ENCODE peak calls at places on chromosomes 5 and 9, in nine cellular contexts. B is CD8-positive, alpha-beta T cell; Z is psoas muscle; C is ovary; H is lower lobe of right lung; R is neural progenitor cell; Y is left ventricle myocardium inferior; D is CD4-positive, alpha-beta memory T cell; M is iPS DF 6.9. L is an unnamed sample. For H3K36me3, the result is how much of the 10 kb centered on the place peaks cover.

GRCh38 chr5:91301459-91301858 is 81.7 kb downstream of the ARRDC3 start:
- DNase-seq in B (no peak), Z (no peak), C (no peak), H (no peak), R (no peak), Y (no peak), D (no peak), M (no peak), L (no peak)

GRCh38 chr9:14747116-14747515 is 24.6 kb upstream of the CER1 start:
- DNase-seq in B (no peak), Z (no peak), C (no peak), H (no peak), R (no peak), Y (no peak), D (no peak), M (no peak), L (no peak)

GRCh38 chr5:103744159-103744558 is 181.6 kb upstream of the NUDT12 start:
- DNase-seq in B (no peak), Z (no peak), C (no peak), H (no peak), R (no peak), Y (no peak), D (no peak), M (no peak), L (no peak)

GRCh38 chr5:136048966-136049365 is 20.2 kb downstream of the TGFBI start:
- DNase-seq in B (no peak), Z (no peak), C (no peak), H (no peak), R (no peak), Y (no peak), D (no peak), M (no peak), L (no peak)

GRCh38 chr9:91571036-91571435 is 147.4 kb upstream of the NFIL3 start:
- DNase-seq in B (no peak), Z (no peak), C (no peak), H (no peak), R (no peak), Y (no peak), D (no peak), M (no peak), L (no peak)

GRCh38 chr5:126099077-126099476 is 324.1 kb upstream of the GRAMD2B start:
- DNase-seq in B (no peak), Z (no peak), C (no peak), H (no peak), R (no peak), Y (no peak), D (no peak), M (no peak), L (no peak)

GRCh38 chr5:50786073-50786472 is 119.6 kb downstream of the PARP8 start:
- DNase-seq in B (no peak), Z (no peak), C (no peak), H (no peak), R (no peak), Y (no peak), D (no peak), M (no peak), L (no peak)

GRCh38 chr5:79330071-79330470 is 94.1 kb downstream of the JMY start:
- DNase-seq in B (no peak), Z (no peak), C (no peak), H (no peak), R (no peak), Y (no peak), D (no peak), M (no peak), L (no peak)

GRCh38 chr5:180171568-180172094 is 37.4 kb downstream of the RASGEF1C start:
- DNase-seq in B (no peak), Z (no peak), C (no peak), H (no peak), R (no peak), Y (no peak), D (no peak), M (no peak), L (no peak)

GRCh38 chr5:144812770-144813169 is 642.1 kb downstream of the KCTD16 start:
- DNase-seq in B (no peak), Z (peak), C (peak), H (no peak), R (no peak), Y (no peak), D (no peak), M (no peak), L (no peak)

GRCh38 chr5:58411372-58411771 is 48.5 kb downstream of the PLK2 start:
- DNase-seq in B (no peak), Z (no peak), C (no peak), H (no peak), R (no peak), Y (no peak), D (no peak), M (no peak), L (no peak)

GRCh38 chr5:33422191-33422590 is 18.6 kb upstream of the TARS1 start:
- DNase-seq in B (no peak), Z (no peak), C (no peak), H (no peak), R (no peak), Y (no peak), D (no peak), M (no peak), L (no peak)

GRCh38 chr9:126533911-126534300 is 79.8 kb upstream of the LMX1B start:
- DNase-seq in B (no peak), Z (no peak), C (no peak), H (peak), R (no peak), Y (no peak), D (no peak), M (no peak), L (no peak)

GRCh38 chr9:93531374-93531773 is 45.0 kb upstream of the PHF2 start:
- DNase-seq in B (no peak), Z (no peak), C (no peak), H (no peak), R (no peak), Y (no peak), D (no peak), M (no peak), L (no peak)

GRCh38 chr9:94096819-94097577 is 12.7 kb downstream of the PTPDC1 start:
- DNase-seq in B (no peak), Z (no peak), C (no peak), H (no peak), R (no peak), Y (no peak), D (no peak), M (no peak), L (no peak)

GRCh38 chr5:76542887-76543690 is 80.1 kb downstream of the F2RL2 start:
- DNase-seq in B (peak), Z (no peak), C (no peak), H (peak), R (no peak), Y (no peak), D (peak), M (no peak), L (no peak)

DNA sequence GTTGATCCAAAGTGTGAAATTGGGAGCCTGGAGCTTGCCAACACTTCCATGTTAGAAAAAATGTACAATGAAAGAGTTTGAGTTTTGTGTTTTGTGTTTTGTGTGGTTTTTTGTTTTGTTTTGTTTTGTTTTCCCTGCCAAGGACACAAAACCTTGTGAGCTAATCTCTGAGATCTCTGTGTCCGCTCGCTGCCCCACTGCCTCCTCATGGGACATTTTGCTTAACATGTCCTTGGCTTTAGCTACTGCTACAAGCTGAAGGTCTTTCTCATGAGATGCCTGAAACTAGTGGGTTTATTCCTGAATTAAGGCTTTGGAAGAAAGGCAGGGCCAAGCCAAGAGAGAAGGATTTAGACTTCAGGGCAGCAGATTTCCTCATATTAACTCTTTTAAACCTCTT is 7.3 kb upstream of the JAKMIP2 start:
- DNase-seq in B (no peak), Z (no peak), C (no peak), H (no peak), R (no peak), Y (no peak), D (no peak), M (no peak), L (no peak)
- H3K36me3 ChIP-seq in B (under half), Z (under half), C (under half), H (under half), R (under half), Y (under half), D (under half), M (under half), L (under half)

GRCh38 chr5:122073023-122073422 is 5.0 kb downstream of the LOX start:
- DNase-seq in B (no peak), Z (no peak), C (no peak), H (no peak), R (no peak), Y (no peak), D (no peak), M (no peak), L (peak)
- H3K36me3 ChIP-seq in B (under half), Z (under half), C (under half), H (under half), R (under half), Y (under half), D (under half), M (under half), L (under half)

GRCh38 chr5:139862803-139863202 is 67.2 kb downstream of the PSD2 start:
- DNase-seq in B (no peak), Z (no peak), C (no peak), H (no peak), R (peak), Y (no peak), D (no peak), M (no peak), L (no peak)

GRCh38 chr5:139863855-139864558 is 68.4 kb downstream of the PSD2 start:
- DNase-seq in B (peak), Z (peak), C (peak), H (peak), R (peak), Y (peak), D (peak), M (peak), L (no peak)

GRCh38 chr5:139862313-139862712 is 66.7 kb downstream of the PSD2 start:
- DNase-seq in B (no peak), Z (no peak), C (peak), H (peak), R (no peak), Y (no peak), D (no peak), M (no peak), L (no peak)

GRCh38 chr5:139861889-139862207 is 66.2 kb downstream of the PSD2 start:
- DNase-seq in B (no peak), Z (no peak), C (no peak), H (peak), R (no peak), Y (no peak), D (no peak), M (no peak), L (no peak)

DNA sequence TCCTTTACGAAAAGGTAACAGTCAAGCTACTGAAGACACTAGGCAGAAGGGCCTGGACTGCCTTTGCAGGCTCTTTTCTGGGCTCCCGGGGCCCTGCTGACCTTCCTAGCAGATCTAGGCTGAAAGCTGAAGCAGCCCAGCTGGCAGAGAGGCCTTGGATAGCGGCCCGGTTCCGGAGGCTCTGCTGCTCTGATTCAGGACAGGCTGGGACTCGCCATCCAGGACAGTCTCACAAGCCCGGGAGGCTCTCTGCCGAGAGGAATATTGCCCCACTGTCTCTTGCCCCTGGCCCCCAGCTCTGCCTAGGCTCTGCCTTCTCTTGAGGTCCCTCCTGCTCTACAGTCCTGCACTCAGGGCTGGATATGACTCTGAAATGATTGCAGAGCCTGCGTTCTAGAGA is 67.8 kb downstream of the PSD2 start:
- DNase-seq in B (no peak), Z (peak), C (peak), H (no peak), R (no peak), Y (peak), D (no peak), M (no peak), L (no peak)
- H3K36me3 ChIP-seq in B (under half), Z (under half), C (under half), H (under half), R (under half), Y (under half), D (under half), M (under half), L (under half)

GRCh38 chr9:131178382-131178781 is 53.0 kb downstream of the NUP214 start:
- DNase-seq in B (peak), Z (peak), C (peak), H (peak), R (peak), Y (peak), D (peak), M (peak), L (no peak)

GRCh38 chr9:131179561-131180219 is 54.3 kb downstream of the NUP214 start:
- DNase-seq in B (no peak), Z (no peak), C (no peak), H (no peak), R (no peak), Y (no peak), D (no peak), M (no peak), L (no peak)

GRCh38 chr9:131173995-131174394 is 48.6 kb downstream of the NUP214 start:
- DNase-seq in B (no peak), Z (no peak), C (no peak), H (no peak), R (no peak), Y (no peak), D (no peak), M (no peak), L (no peak)

GRCh38 chr9:131178895-131179294 is 53.5 kb downstream of the NUP214 start:
- DNase-seq in B (no peak), Z (no peak), C (no peak), H (no peak), R (no peak), Y (no peak), D (no peak), M (no peak), L (no peak)

DNA sequence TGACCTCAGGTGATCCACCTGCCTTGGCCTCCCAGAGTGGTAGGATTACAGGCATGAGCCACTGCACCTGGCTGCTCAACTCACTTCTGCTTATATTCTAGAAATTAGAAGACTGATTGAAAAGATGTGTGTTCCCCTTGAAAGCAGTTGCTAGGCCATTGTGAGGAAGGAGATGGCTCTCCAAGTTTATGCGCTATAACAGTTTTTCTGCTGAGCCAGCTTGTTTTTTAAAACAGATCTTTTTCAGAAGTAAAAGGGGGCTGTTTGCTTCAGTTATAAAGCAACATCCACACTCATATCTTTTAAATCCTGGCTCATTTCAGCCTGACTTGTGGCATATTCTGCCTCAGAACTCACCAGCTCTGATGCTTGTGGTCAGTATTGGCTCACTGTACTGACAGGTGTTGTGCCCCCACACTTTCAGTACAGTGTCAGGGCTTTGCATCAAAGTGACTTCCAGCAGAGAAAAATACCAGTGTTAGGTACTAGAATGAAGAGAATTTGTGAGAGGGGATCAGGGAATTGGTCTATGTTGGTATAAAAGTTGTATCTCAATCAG is 49.4 kb downstream of the NUP214 start:
- DNase-seq in B (no peak), Z (no peak), C (no peak), H (no peak), R (no peak), Y (no peak), D (no peak), M (no peak), L (no peak)
- H3K36me3 ChIP-seq in B (under half), Z (under half), C (under half), H (half or more), R (under half), Y (half or more), D (half or more), M (under half), L (half or more)

GRCh38 chr9:137184881-137185660 is 3.3 kb downstream of the ANAPC2 start:
- DNase-seq in B (no peak), Z (no peak), C (no peak), H (no peak), R (no peak), Y (no peak), D (no peak), M (no peak), L (no peak)
- H3K36me3 ChIP-seq in B (under half), Z (under half), C (under half), H (half or more), R (under half), Y (half or more), D (under half), M (under half), L (under half)

GRCh38 chr9:128481561-128481960 is 23.0 kb upstream of the GLE1 start:
- DNase-seq in B (no peak), Z (no peak), C (no peak), H (no peak), R (no peak), Y (no peak), D (no peak), M (no peak), L (no peak)
- H3K36me3 ChIP-seq in B (under half), Z (under half), C (under half), H (half or more), R (under half), Y (half or more), D (half or more), M (under half), L (under half)

DNA sequence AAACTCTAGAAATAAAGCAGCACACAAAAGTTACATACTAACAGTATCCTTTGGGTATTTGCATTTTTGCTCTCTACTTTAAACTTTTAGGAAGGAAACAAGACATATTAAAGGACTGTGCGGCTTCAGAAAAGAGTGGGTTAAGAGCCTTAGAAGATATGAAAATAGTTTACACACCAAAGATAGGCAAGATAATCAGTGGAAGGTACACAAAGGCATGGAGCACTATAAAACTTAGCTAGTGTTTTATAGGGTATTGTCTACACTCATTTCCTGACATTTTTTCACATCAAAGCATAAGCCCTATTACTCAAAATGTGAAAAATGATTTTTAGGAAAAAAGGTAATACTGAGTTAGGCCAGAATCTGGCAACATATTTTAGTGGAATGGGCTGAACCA is 43.7 kb upstream of the APBA1 start:
- DNase-seq in B (no peak), Z (no peak), C (no peak), H (no peak), R (no peak), Y (no peak), D (no peak), M (no peak), L (no peak)
- H3K36me3 ChIP-seq in B (under half), Z (under half), C (under half), H (under half), R (under half), Y (half or more), D (under half), M (under half), L (under half)

DNA sequence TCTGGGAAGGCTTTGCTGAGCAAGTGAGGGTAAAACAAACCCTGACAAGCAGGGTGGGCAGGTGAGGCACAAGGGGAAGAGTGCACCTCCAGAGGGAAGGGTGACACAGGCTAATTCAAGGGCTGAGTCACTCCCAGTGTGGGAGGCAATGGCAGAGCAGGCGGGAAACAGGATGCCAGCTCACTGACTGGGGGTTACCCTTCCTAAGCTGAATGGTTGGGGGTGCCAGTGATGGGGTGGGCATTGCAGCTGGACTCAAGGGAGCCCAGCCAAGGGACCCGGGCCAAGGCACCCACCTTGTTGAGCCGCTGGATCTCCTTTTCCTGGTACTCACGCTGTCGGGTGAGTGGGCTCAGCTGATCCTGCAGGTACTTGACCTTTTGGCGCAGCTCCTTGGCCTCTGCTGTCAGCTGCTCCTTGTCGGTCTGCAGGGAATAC is 18.4 kb downstream of the GPX3 start:
- DNase-seq in B (no peak), Z (no peak), C (no peak), H (no peak), R (no peak), Y (no peak), D (no peak), M (no peak), L (no peak)
- H3K36me3 ChIP-seq in B (half or more), Z (under half), C (under half), H (half or more), R (under half), Y (half or more), D (half or more), M (under half), L (under half)

L was measured in SK-N-MC.